ENCODE peak calls at places on chromosomes 3 and 15, in ten cellular contexts. S, R, X, G, U, J, T, B, K and C are unnamed samples.

GRCh38 chr3:29171583-29171990 is 109.3 kb upstream of the RBMS3 start:
- DNase-seq in J (no peak), S (no peak), G (peak; percentile 58), X (no peak), B (no peak), K (no peak), T (peak; percentile 44), U (no peak), R (no peak), C (no peak)

GRCh38 chr3:41317718-41318117 is 118.4 kb downstream of the CTNNB1 start:
- DNase-seq in R (no peak), X (no peak), B (no peak), K (peak; percentile 22), T (peak; percentile 19), G (peak; percentile 80), J (no peak), S (no peak), U (no peak), C (no peak)

GRCh38 chr3:58526124-58526957 is 10.6 kb downstream of the ACOX2 start:
- DNase-seq in R (no peak), X (no peak), T (peak; percentile 83), U (no peak), J (no peak), S (peak; percentile 72), B (no peak), G (peak; percentile 92), K (peak; percentile 85), C (peak; percentile 82)

GRCh38 chr15:95202569-95203349 is 971.4 kb downstream of the MCTP2 start:
- DNase-seq in J (no peak), R (no peak), X (no peak), T (peak; percentile 4), K (no peak), S (no peak), G (no peak), B (no peak), U (no peak), C (no peak)

GRCh38 chr15:41276821-41277220 is 45.8 kb downstream of the CHP1 start:
- DNase-seq in R (no peak), U (no peak), G (no peak), S (no peak), J (no peak), B (no peak), X (no peak), K (peak; percentile 42), T (no peak), C (no peak)

GRCh38 chr3:111236833-111237713 is 165.5 kb downstream of the NECTIN3 start:
- DNase-seq in T (peak; percentile 25), G (peak; percentile 58), U (no peak), S (no peak), B (no peak), K (peak; percentile 15), R (no peak), J (no peak), X (no peak), C (no peak)

GRCh38 chr3:54792584-54792983 is 135.3 kb downstream of the LRTM1 start:
- DNase-seq in B (no peak), G (no peak), S (no peak), J (no peak), K (no peak), U (no peak), T (no peak), X (no peak), R (no peak), C (no peak)

GRCh38 chr15:57390583-57390982 is 14.3 kb downstream of the CGNL1 start:
- DNase-seq in K (no peak), U (no peak), R (no peak), B (no peak), S (no peak), X (no peak), G (no peak), J (no peak), T (no peak), C (no peak)

GRCh38 chr3:12875857-12876451 is 34.6 kb upstream of the RPL32 start:
- DNase-seq in T (peak; percentile 35), U (peak; percentile 47), B (peak; percentile 62), G (no peak), X (peak; percentile 87), J (no peak), S (no peak), R (no peak), K (no peak), C (no peak)

GRCh38 chr3:20539666-20540460 is 353.9 kb upstream of the SGO1 start:
- DNase-seq in R (no peak), J (no peak), U (no peak), T (no peak), G (no peak), K (no peak), B (no peak), X (no peak), S (no peak), C (no peak)

DNA sequence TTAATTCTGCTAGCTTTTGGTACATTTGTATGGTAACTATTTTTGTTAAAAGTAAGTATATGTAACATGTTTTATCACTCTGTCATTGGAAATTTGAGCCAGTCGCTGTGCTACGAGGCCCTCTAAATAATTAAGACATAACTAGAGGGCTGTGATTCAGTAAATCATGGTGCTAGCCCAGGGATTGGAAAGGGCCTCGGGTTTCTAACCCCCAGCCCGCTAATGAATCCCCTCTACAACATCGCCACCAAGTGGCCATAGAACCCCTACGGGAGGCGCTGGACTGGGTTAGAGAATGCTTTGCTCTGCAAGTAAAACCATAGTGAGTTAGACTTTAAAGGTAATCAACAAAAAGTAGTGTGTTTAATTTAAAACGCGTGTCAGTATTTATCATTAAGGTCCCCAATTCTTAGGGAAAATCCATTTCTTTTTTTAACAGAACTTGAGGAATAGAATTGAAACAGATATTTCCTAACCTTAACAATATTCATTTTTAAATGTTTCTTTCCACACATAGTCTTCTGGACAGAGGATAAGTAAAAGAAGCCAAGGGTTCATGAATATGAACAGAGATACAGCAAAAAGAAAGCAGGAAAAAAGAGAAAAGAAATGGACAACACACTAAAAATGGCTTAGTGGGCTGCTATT is 744.7 kb downstream of the EPHA3 start:
- DNase-seq in J (no peak), T (peak; percentile 27), U (no peak), X (peak; percentile 86), G (peak; percentile 24), R (no peak), K (peak; percentile 1), S (no peak), B (peak; percentile 45), C (no peak)
- TF ChIP-seq CTCF in J (no peak), T (peak; percentile 89), U (peak; percentile 31), X (peak; percentile 47), G (peak; percentile 75), R (no peak), K (no peak), S (peak; percentile 57), B (peak; percentile 20), C (no peak)

GRCh38 chr3:6062226-6063187 is 798.4 kb upstream of the GRM7 start:
- DNase-seq in B (no peak), U (no peak), S (no peak), R (no peak), X (no peak), J (no peak), T (no peak), G (no peak), K (no peak), C (no peak)
- TF ChIP-seq CTCF in B (no peak), U (no peak), S (no peak), R (no peak), X (no peak), J (no peak), T (no peak), G (no peak), K (no peak), C (no peak)

DNA sequence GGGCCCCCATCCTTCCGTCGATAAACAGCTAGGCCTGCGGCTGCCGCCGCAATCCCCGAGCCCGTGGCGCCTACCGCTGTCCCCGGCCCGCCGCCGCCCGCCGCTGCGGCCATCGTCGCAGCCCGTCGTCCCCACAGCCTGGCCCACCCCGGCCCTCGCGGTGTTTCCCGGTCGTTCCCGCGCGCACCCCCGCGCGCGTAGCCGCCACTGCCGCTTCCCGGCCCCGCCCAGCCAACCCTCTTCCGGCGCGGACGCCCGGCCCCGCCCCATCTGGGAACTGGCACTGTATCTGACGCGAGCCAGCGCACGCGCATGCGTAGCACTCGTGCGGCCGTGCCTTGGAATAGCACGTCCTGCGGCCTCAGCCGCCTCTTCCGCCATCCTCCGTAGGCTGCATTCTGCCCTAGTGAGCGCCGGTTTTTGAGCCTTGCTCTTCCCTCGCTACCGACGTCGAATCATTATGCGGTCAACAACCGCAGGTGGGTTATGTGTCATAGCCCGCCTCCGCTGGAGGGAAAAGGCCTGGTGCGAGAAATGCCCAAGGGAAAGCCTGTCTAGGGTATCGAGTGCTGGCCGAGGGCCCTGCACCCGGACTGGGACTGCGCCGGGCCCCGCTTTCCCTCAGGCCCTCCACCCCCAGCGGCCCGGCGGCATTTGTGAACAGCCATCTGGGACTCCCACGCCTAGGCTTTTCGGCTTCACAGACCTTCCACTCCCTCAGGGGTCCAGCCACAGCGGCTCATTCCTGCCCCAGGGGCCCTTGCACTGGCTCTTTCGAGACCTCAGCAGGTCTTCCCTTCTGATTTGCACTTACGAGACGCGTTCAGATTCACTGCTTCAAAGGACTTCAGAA is at the start of gene SMARCC1:
- DNase-seq in G (peak; percentile 99), J (peak; percentile 98), T (peak; percentile 96), U (peak; percentile 99), K (peak; percentile 96), X (peak; percentile 99), S (peak; percentile 93), B (peak; percentile 99), R (peak; percentile 98), C (peak; percentile 97)
- TF ChIP-seq CTCF in G (no peak), J (no peak), T (no peak), U (no peak), K (no peak), X (no peak), S (no peak), B (no peak), R (no peak), C (no peak)

DNA sequence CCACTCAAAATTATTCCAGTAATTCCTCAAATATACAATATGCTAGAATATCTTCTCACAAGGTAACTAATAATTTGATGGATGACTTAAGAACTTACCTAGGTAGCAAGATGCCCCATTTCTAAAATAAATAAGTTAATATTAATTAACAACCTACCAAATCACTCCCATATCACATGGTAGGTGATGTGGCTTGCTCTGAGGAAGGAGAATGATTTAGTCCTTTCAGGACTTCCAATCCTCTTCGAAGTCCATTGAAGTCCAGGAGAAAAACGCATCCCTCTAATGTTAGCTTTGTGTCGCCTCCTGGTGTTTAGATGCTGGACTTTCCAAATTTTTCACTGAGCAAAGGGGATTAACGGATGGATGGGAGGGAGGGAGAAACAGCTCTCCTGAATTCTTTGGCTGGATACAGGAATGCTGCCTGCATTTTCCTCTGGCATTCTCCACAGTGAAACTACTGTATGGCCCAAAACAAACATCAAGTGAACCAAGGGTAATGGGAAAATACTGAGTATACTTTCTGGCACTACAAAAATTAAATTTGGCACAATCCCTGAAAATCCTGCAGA is 58.6 kb downstream of the PRICKLE2 start:
- DNase-seq in T (no peak), R (no peak), X (peak; percentile 31), J (no peak), U (no peak), K (peak; percentile 54), B (no peak), S (no peak), G (no peak), C (no peak)
- TF ChIP-seq CTCF in T (peak; percentile 46), R (no peak), X (peak; percentile 13), J (no peak), U (peak; percentile 8), K (peak; percentile 12), B (no peak), S (no peak), G (peak; percentile 19), C (no peak)

DNA sequence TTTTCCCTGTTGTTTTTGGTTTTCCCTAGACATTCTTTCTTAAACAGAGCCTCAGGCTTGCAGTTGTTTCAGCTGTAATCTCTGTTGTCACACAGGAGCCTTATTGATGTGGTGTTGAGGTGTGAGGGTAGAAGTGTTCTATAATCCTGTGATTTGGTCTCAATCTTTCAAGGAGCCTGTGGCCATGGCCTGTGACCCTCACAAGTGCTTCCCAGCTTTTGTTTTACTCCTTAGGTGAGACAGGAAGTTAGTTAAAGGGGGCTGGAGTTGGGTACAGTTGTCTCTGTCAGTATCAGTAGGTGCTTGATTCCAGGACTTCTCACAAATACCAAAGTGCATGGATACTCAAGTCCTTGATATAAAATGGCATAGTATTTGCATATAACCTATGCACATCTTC is 77.2 kb downstream of the PDCD6IP start:
- DNase-seq in G (no peak), K (no peak), R (no peak), S (no peak), J (no peak), X (no peak), T (no peak), U (no peak), B (no peak), C (no peak)
- TF ChIP-seq CTCF in G (no peak), K (no peak), R (no peak), S (no peak), J (no peak), X (no peak), T (no peak), U (no peak), B (no peak), C (no peak)